ENCODE peak calls at places on chromosome 19, in eight cellular contexts. B is astrocyte of the cerebellum; T is cardiac fibroblast; Z is H7; E is GM23248; C is stomach; Y is HFF-Myc; K is CD8-positive, alpha-beta memory T cell. R is an unnamed sample.

GRCh38 chr19:38073806-38074685 is 150.0 kb downstream of the DPF1 start:
- DNase-seq in B (no peak), T (no peak), K (no peak), Y (no peak), E (no peak), Z (peak; percentile 88), C (no peak), R (no peak)

GRCh38 chr19:7799640-7800355 is 30.2 kb upstream of the EVI5L start:
- DNase-seq in B (peak; percentile 54), C (peak; percentile 73), T (peak; percentile 76), K (peak; percentile 48), E (peak; percentile 87), Z (peak; percentile 81), Y (peak; percentile 43), R (peak; percentile 75)

GRCh38 chr19:30856786-30857185 is 484.6 kb downstream of the ZNF536 start:
- DNase-seq in K (no peak), E (no peak), Z (peak; percentile 15), T (no peak), C (no peak), B (no peak), Y (no peak), R (no peak)

GRCh38 chr19:18474366-18474887 is 36.5 kb upstream of the ISYNA1 start:
- DNase-seq in C (no peak), B (no peak), Z (no peak), K (no peak), Y (no peak), T (no peak), E (no peak), R (no peak)

GRCh38 chr19:46559203-46559602 is 41.9 kb upstream of the CALM3 start:
- DNase-seq in E (no peak), B (no peak), Z (no peak), C (no peak), Y (no peak), K (no peak), T (no peak), R (no peak)

GRCh38 chr19:33804021-33804799 is 7.5 kb downstream of the KCTD15 start:
- DNase-seq in Y (no peak), K (no peak), C (peak; percentile 95), Z (no peak), T (peak; percentile 84), B (peak; percentile 57), E (peak; percentile 71), R (peak; percentile 93)

GRCh38 chr19:35446194-35446593 is 1.9 kb upstream of the FFAR2 start:
- DNase-seq in E (no peak), C (no peak), Y (no peak), T (peak; percentile 80), K (peak; percentile 41), B (no peak), Z (no peak), R (no peak)

GRCh38 chr19:47778954-47779351 is 450 bp downstream of the SELENOW start:
- DNase-seq in C (no peak), Z (peak; percentile 67), E (peak; percentile 58), T (peak; percentile 22), Y (no peak), K (no peak), B (no peak), R (peak; percentile 72)

DNA sequence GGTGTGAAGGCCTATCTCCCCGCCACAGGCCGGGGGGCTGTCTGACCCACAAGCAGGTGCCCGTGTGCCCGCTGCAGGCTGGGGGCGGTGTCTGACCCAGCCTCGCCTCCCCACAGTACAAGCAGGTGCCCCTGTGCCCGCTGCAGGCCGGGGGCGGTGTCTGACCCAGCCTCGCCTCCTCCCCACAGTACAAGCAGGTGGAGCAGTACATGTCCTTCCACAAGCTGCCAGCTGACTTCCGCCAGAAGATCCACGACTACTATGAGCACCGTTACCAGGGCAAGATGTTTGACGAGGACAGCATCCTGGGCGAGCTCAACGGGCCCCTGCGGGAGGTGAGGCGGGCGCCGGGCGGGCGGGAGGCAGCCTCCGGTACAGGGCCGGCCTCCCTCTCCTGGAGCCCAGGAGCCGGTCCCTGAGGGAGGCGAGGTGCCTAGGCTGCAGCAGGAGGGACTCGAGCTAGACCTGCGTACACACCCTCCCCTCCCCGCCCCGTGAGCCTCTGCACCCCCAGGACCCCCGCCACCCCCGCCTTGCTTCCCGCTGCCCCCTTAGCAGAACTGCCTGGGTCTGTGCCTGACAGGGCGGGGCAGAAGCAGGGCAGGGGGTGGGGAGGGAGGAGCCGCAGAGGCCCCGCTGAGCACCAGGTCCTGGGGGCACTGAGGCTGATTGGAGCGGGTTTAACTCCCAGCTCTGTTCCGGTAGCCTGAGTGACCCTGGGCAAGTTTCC is 20.6 kb downstream of the HCN2 start:
- DNase-seq in C (peak; percentile 41), E (no peak), T (no peak), B (no peak), Z (no peak), K (peak; percentile 25), Y (no peak), R (no peak)
- H3K4me3 ChIP-seq in C (peak overlapping the region; percentile 18), E (no peak overlapping the region), T (no peak overlapping the region), B (no peak overlapping the region), Z (no peak overlapping the region), K (peak overlapping the region; percentile 83), Y (no peak overlapping the region), R (no peak overlapping the region)

DNA sequence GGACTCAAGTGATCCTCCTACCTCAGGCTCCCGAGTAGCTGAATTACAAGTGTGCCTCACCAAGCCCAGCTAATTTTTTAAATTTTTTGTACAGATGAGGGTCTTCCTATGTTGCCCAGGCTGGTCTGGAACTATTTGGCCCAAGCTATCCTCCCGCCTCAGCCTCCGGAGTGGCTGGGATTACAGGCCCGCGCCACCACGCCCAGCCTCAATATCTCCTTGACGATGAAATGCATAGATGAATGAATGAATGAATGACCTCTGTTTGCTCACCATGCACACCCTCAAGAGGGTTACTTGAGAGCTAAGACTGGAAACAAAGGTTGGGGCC is 14.9 kb upstream of the AP1M2 start:
- DNase-seq in C (no peak), T (no peak), Y (no peak), K (no peak), Z (no peak), B (no peak), E (no peak), R (no peak)
- H3K4me3 ChIP-seq in C (peak overlapping the region; percentile 98), T (no peak overlapping the region), Y (no peak overlapping the region), K (no peak overlapping the region), Z (no peak overlapping the region), B (peak overlapping the region; percentile 7), E (peak overlapping the region; percentile 21), R (no peak overlapping the region)

GRCh38 chr19:540867-541637 is 2.8 kb upstream of the GZMM start:
- DNase-seq in Y (no peak), Z (no peak), C (no peak), K (no peak), E (no peak), T (no peak), B (no peak), R (peak; percentile 53)

GRCh38 chr19:547117-547516 is 3.3 kb downstream of the GZMM start:
- DNase-seq in B (no peak), K (no peak), Y (no peak), E (no peak), Z (no peak), T (no peak), C (no peak), R (peak; percentile 18)

GRCh38 chr19:541699-542098 is 2.2 kb upstream of the GZMM start:
- DNase-seq in C (no peak), B (no peak), T (no peak), Z (no peak), K (no peak), E (no peak), Y (no peak), R (peak; percentile 65)

GRCh38 chr19:542173-542866 is 1.5 kb upstream of the GZMM start:
- DNase-seq in B (no peak), E (no peak), T (no peak), Y (no peak), C (no peak), K (no peak), Z (no peak), R (no peak)

DNA sequence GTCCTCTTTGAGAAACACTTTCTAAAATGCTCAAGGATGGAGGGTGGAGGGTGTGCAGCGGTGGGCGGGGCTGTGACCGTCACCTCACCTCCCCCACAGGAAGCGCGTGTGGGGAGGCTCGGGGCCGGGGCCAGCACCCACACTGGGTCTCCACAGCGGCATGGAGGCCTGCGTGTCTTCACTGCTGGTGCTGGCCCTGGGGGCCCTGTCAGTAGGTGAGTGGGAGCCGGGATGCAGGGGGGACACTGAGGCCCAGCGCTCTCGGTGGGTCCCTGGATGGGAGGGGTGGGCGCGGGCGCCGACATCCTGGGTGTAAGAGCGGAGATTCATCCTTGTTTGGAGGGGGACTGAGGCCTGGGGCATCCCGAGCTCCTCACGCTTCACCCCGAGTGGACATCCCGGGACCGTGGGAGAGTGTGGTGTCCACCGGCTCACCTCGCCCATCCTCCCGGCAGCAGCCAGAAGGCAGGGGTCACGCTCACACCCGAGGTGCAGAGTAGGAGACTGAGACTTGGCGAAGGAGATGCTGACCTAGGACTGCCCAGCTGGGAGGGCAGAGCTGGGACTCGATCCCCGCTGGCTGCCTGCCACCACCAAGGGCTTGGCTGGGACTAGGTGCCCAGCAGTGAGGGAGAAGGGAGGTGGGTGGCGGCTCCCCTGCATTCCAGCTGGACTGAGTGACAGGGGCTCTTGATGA is at the start of gene GZMM:
- DNase-seq in K (peak; percentile 78), C (no peak), Z (no peak), Y (no peak), T (no peak), B (no peak), E (no peak), R (peak; percentile 66)
- H3K4me3 ChIP-seq in K (peak within 1 kb of the TSS; percentile 89), C (peak within 1 kb of the TSS; percentile 7), Z (no peak within 1 kb of the TSS), Y (no peak within 1 kb of the TSS), T (no peak within 1 kb of the TSS), B (no peak within 1 kb of the TSS), E (no peak within 1 kb of the TSS), R (no peak within 1 kb of the TSS)

GRCh38 chr19:54455786-54456422 is 6.9 kb downstream of the LENG8 start:
- DNase-seq in C (no peak), T (no peak), Z (no peak), Y (no peak), B (no peak), K (no peak), E (no peak), R (no peak)

GRCh38 chr19:54456423-54457373 is 6.9 kb downstream of the LENG9 start:
- DNase-seq in C (no peak), B (no peak), E (no peak), T (no peak), K (no peak), Z (peak; percentile 54), Y (no peak), R (peak; percentile 49)

GRCh38 chr19:54459282-54460229 is 4.0 kb downstream of the LENG9 start:
- DNase-seq in Y (no peak), B (no peak), Z (peak; percentile 21), C (no peak), E (peak; percentile 50), K (no peak), T (no peak), R (peak; percentile 60)

GRCh38 chr19:54458648-54459281 is 4.8 kb downstream of the LENG9 start:
- DNase-seq in Y (no peak), E (no peak), T (no peak), K (no peak), Z (peak; percentile 16), B (no peak), C (no peak), R (peak; percentile 29)

DNA sequence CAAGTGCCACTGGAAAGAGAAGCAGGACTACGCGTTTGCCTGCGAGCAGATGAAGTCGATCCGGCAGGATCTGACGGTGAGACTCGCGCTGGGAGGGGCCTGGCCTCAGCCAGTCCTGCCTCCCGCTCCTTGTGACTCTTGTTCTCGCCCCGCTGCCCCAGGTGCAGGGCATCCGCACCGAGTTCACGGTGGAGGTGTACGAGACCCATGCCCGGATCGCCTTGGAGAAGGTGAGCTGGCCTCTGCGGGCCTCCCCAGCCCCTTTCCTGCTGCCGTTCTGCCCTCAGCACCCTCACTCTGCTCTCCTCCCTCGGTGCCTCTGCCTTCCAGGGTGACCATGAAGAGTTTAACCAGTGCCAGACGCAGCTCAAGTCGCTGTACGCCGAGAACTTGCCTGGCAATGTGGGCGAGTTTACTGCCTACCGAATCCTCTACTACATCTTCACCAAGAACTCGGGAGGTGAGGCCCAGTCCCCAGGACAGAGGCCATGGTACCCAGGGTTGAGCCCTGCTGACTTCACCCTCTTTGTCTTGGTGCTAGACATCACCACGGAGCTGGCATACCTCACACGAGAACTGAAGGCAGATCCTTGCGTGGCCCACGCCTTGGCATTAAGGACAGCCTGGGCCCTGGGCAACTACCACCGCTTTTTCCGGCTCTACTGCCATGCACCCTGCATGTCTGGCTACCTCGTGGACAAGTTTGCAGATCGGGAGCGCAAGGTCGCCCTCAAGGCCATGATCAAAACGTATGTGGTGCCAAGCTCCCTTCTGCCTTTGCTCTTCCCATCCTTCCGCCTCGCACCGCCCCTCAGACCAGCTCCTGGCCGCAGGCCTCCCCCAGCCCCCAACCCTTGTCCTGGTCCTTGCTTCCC is 5.6 kb downstream of the LENG9 start:
- DNase-seq in K (no peak), Y (no peak), B (no peak), E (no peak), Z (peak; percentile 25), C (no peak), T (no peak), R (peak; percentile 46)
- H3K4me3 ChIP-seq in K (no peak overlapping the region), Y (no peak overlapping the region), B (no peak overlapping the region), E (no peak overlapping the region), Z (no peak overlapping the region), C (no peak overlapping the region), T (no peak overlapping the region), R (no peak overlapping the region)